ENCODE peak calls at places on chromosomes 5 and 9, in seven cellular contexts. F, J, Y, B, O, A and P are unnamed samples.
A peak's percentile ranks its signal among the peaks of the same experiment; 100 is the strongest.

GRCh38 chr9:128416014-128416413 is 4.6 kb upstream of the CERCAM start:
- DNase-seq in A (no peak), F (no peak), J (no peak), Y (no peak), B (peak; percentile 80), O (peak; percentile 47), P (no peak)

GRCh38 chr5:169914766-169915165 is 65.5 kb downstream of the INSYN2B start:
- DNase-seq in B (no peak), Y (peak; percentile 60), O (peak; percentile 32), F (no peak), A (peak; percentile 51), J (no peak), P (no peak)

GRCh38 chr5:159440235-159440634 is 109.9 kb upstream of the IL12B start:
- DNase-seq in O (peak; percentile 14), J (no peak), A (no peak), B (no peak), F (no peak), Y (no peak), P (no peak)

GRCh38 chr5:41935544-41935943 is 10.5 kb downstream of the FBXO4 start:
- DNase-seq in J (no peak), F (no peak), A (no peak), Y (no peak), O (peak; percentile 9), B (no peak), P (no peak)

GRCh38 chr5:136749016-136749415 is 383.7 kb upstream of the TRPC7 start:
- DNase-seq in F (no peak), A (peak; percentile 51), B (peak; percentile 55), O (no peak), J (no peak), Y (peak; percentile 60), P (no peak)

GRCh38 chr9:93060746-93061259 is 2.3 kb downstream of the SUSD3 start:
- DNase-seq in J (no peak), O (no peak), B (no peak), F (no peak), A (peak; percentile 43), Y (peak; percentile 66), P (no peak)

GRCh38 chr9:90861826-90862740 is 60.5 kb downstream of the SYK start:
- DNase-seq in Y (no peak), J (no peak), O (no peak), F (no peak), A (no peak), B (no peak), P (no peak)

GRCh38 chr9:69532359-69532758 is 139.8 kb downstream of the APBA1 start:
- DNase-seq in F (no peak), J (no peak), Y (no peak), B (no peak), O (no peak), A (no peak), P (no peak)

GRCh38 chr5:514673-515072 is 9.6 kb downstream of the SLC9A3 start:
- DNase-seq in J (no peak), O (no peak), A (no peak), F (no peak), B (no peak), Y (no peak), P (no peak)

GRCh38 chr9:130030821-130031481 is 12.0 kb downstream of the FNBP1 start:
- DNase-seq in Y (no peak), J (no peak), O (no peak), B (no peak), A (no peak), F (no peak), P (no peak)

GRCh38 chr5:159456722-159457462 is 126.6 kb upstream of the IL12B start:
- DNase-seq in B (peak; percentile 63), F (peak; percentile 88), Y (peak; percentile 69), O (no peak), J (peak; percentile 13), A (peak; percentile 51), P (no peak)

GRCh38 chr5:9431496-9432258 is 114.2 kb downstream of the SEMA5A start:
- DNase-seq in A (peak; percentile 30), Y (peak; percentile 40), J (no peak), O (peak; percentile 34), F (peak; percentile 38), B (no peak), P (no peak)

GRCh38 chr9:76571288-76572204 is 112.6 kb downstream of the GCNT1 start:
- DNase-seq in J (no peak), Y (peak; percentile 30), B (no peak), F (peak; percentile 16), O (peak; percentile 14), A (no peak), P (no peak)

GRCh38 chr5:80870442-80870841 is 89.7 kb upstream of the RASGRF2 start:
- DNase-seq in Y (no peak), F (no peak), A (no peak), B (no peak), O (peak; percentile 10), J (no peak), P (no peak)

DNA sequence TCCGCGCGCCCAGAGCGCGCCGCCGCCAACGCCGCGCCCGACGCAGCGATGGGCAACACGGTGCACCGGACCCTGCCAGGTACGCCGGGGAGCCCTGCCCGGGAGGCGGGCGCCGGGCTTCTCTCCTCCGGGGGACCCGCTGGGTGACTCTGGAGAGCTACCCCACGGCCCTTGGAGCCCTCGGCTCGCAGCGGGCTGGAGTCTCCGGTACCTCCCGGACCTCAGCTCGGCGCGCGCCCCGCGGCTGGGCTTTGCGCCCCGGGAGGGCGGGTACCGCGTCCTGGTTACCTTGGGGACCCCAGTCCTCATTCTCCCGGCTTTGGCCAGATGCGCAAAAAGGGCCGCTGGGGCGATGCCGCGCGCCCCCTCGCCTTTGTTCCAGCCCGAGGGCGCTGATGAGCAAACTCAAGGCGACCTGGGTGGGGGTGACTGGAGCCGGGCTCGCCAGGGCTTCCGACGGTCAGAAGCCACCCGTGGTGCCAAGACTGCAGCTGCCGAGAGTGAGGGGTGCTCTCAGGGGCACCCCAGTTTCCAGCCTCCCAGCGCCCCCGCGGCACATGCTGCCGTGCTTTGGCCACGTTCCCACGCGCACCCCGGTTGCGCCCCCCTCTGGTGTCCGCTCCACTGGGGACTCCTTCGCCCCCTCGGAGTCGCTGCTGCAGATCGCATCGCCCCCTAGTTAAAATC is 439 bp downstream of the NEURL1B start:
- DNase-seq in Y (no peak), J (no peak), F (no peak), O (peak; percentile 70), B (no peak), A (no peak), P (no peak)
- TF ChIP-seq EZH2 in Y (no peak), J (no peak), F (no peak), O (no peak), B (no peak), A (no peak), P (no peak)

GRCh38 chr9:115117999-115118470 is at the start of gene TNC:
- DNase-seq in J (no peak), F (no peak), B (no peak), O (peak; percentile 81), Y (peak; percentile 92), A (peak; percentile 89), P (no peak)

GRCh38 chr9:115118471-115119156 is 657 bp upstream of the TNC start:
- DNase-seq in A (peak; percentile 90), J (peak; percentile 50), O (peak; percentile 75), B (peak; percentile 91), Y (peak; percentile 94), F (no peak), P (peak; percentile 92)

GRCh38 chr9:115122937-115123336 is 5.0 kb upstream of the TNC start:
- DNase-seq in B (no peak), A (no peak), O (no peak), Y (no peak), F (no peak), J (no peak), P (no peak)

GRCh38 chr9:115116620-115117284 is 1.2 kb downstream of the TNC start:
- DNase-seq in B (no peak), A (no peak), F (no peak), O (no peak), J (no peak), Y (no peak), P (no peak)

DNA sequence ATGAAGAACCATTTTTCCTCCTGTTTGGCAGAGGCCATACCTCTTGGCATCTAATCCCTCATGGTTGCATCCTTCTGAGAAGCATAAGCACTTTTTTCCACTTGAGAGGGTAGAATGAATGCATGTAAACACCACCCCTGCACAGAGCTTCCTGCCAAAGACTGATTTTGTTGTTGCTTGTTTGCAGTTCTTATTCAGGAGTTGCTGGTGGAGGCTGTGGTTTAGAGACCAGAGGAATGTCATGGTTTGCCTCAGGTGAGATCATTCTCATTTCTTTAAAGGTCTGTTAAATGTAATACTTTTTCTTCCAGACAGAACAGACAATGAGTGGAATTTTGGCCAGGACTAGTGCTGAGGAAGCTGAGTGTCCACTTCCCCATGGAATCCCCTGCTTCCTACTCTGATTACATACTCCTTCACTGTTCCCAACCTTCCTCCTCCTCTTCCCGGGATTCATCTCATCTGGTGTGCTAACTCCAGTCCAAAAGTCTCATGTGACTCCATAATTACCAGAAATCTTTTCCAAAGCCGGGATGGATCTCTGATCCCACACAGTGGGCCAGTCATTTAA is 3.3 kb upstream of the TNC start:
- DNase-seq in B (peak; percentile 93), J (no peak), Y (peak; percentile 95), F (peak; percentile 60), O (no peak), A (peak; percentile 95), P (no peak)
- H3K27me3 ChIP-seq in B (peaks cover 9% of the 10 kb centered on the region), J (peaks cover 61% of the 10 kb centered on the region), Y (no peaks in the 10 kb centered on the region), F (no peaks in the 10 kb centered on the region), O (peaks cover 49% of the 10 kb centered on the region), A (no peaks in the 10 kb centered on the region), P (no peaks in the 10 kb centered on the region)

DNA sequence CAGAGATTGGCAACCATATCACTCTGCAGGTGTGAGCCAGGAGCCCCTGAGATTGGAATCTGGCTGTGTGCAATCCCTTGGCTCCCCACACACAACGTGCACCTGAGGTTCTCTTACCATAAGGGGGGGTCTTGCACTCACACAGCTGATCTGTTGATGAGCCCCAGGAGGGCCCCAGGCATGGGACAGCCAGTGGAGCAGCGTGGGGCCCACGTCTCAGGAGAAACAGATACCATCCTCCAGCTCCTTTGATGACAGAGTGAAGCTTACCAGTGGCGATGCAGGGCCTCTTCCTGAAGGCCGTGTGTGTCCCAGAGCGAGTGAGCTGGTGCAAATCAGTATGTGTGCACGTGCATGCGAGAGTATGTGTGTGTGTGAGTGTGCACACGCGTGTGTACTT is 287.4 kb downstream of the IRX1 start:
- DNase-seq in Y (no peak), F (no peak), B (no peak), J (no peak), A (no peak), O (no peak), P (no peak)
- TF ChIP-seq EZH2 in Y (no peak), F (no peak), B (no peak), J (no peak), A (no peak), O (no peak), P (no peak)

DNA sequence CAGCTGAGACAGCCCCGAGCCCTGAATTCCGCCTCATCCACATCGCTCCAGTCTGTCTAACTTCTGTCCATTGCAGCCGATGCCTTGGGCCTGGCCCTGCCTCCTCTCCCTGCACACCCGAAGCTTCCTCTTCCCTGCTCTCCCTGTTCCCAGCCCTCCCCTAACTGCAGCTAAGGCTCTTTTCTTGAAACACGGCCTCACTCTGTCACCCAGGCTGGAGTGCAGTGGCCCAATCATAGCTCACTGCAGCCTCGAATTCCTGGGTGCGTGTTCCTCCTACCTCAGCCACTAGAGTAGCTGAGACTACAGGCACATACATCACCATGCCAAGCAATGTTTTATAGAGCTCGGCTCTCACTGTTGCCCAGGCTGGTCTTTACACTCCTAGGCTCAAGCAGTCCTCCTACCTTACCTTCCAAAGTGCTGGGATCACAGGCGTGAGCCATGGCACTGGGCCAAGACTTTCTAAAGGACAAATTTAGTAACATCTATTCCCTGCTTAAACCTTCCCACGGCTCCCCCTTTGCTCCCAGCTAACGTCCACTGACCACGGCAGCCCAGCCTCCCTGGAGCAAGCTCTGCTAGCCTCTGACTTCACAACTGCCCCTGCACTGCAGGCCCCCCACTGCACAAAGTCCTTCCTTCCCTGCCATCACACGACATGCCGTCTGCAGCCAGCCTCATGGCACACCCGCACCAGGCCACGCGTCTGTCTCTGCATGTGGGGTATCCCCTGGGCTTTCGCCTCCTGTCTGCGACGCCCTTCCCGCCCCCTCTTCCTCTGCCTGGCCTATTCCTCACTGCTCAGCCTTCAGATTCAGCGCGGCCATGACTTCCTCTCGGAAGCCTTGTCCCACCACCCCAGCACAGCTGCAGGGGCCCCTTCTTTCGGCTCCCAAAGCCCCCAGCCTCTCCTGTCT is 28.6 kb downstream of the LAMC3 start:
- DNase-seq in F (no peak), O (no peak), B (no peak), A (no peak), J (no peak), Y (no peak), P (no peak)
- H3K27me3 ChIP-seq in F (peaks cover 90% of the 10 kb centered on the region), O (no peaks in the 10 kb centered on the region), B (peaks cover 52% of the 10 kb centered on the region), A (peaks cover 6% of the 10 kb centered on the region), J (no peaks in the 10 kb centered on the region), Y (peaks cover 7% of the 10 kb centered on the region), P (peaks cover 29% of the 10 kb centered on the region)